ENCODE peak calls at places on chromosomes 3 and 15, in eight cellular contexts. One of them, this sample, is unnamed.

GRCh38 chr15:85377986-85378385 is 2.4 kb upstream of the AKAP13 start:
- ATAC-seq in right cardiac atrium: no peak
- ATAC-seq in lung: no peak
- ATAC-seq in Right ventricle myocardium inferior: no peak
- ATAC-seq in activated CD8-positive, alpha-beta T cell treated with anti-CD3 and anti-CD28 coated beads, Interleukin-2, amount 10 ng/mL, durations not matched to agents 7 days and 5 days: no peak
- ATAC-seq in right lobe of liver: no peak
- ATAC-seq in K562: no peak
- ATAC-seq in aorta: no peak
- ATAC-seq in this sample: no peak

GRCh38 chr3:71931930-71932329 is 147.0 kb upstream of the PROK2 start:
- ATAC-seq in lung: no peak
- ATAC-seq in right cardiac atrium: no peak
- ATAC-seq in activated CD8-positive, alpha-beta T cell treated with anti-CD3 and anti-CD28 coated beads, Interleukin-2, amount 10 ng/mL, durations not matched to agents 7 days and 5 days: no peak
- ATAC-seq in right lobe of liver: no peak
- ATAC-seq in aorta: no peak
- ATAC-seq in K562: no peak
- ATAC-seq in Right ventricle myocardium inferior: no peak
- ATAC-seq in this sample: no peak

GRCh38 chr3:124837065-124837464 is 50.1 kb downstream of the ITGB5 start:
- ATAC-seq in activated CD8-positive, alpha-beta T cell treated with anti-CD3 and anti-CD28 coated beads, Interleukin-2, amount 10 ng/mL, durations not matched to agents 7 days and 5 days: no peak
- ATAC-seq in K562: no peak
- ATAC-seq in right lobe of liver: no peak
- ATAC-seq in right cardiac atrium: peak; percentile 40
- ATAC-seq in Right ventricle myocardium inferior: peak; percentile 14
- ATAC-seq in aorta: peak; percentile 26
- ATAC-seq in lung: no peak
- ATAC-seq in this sample: peak; percentile 26

GRCh38 chr3:12758025-12758830 is 831 bp downstream of the TMEM40 start:
- ATAC-seq in Right ventricle myocardium inferior: peak; percentile 66
- ATAC-seq in activated CD8-positive, alpha-beta T cell treated with anti-CD3 and anti-CD28 coated beads, Interleukin-2, amount 10 ng/mL, durations not matched to agents 7 days and 5 days: no peak
- ATAC-seq in right cardiac atrium: peak; percentile 80
- ATAC-seq in aorta: peak; percentile 64
- ATAC-seq in right lobe of liver: peak; percentile 45
- ATAC-seq in lung: peak; percentile 25
- ATAC-seq in K562: peak; percentile 19
- ATAC-seq in this sample: peak; percentile 80

GRCh38 chr3:115576325-115576724 is 47.0 kb upstream of the GAP43 start:
- ATAC-seq in right lobe of liver: no peak
- ATAC-seq in K562: no peak
- ATAC-seq in Right ventricle myocardium inferior: no peak
- ATAC-seq in right cardiac atrium: no peak
- ATAC-seq in aorta: no peak
- ATAC-seq in activated CD8-positive, alpha-beta T cell treated with anti-CD3 and anti-CD28 coated beads, Interleukin-2, amount 10 ng/mL, durations not matched to agents 7 days and 5 days: no peak
- ATAC-seq in lung: no peak
- ATAC-seq in this sample: no peak

GRCh38 chr3:39779511-39780230 is 29.7 kb upstream of the MYRIP start:
- ATAC-seq in Right ventricle myocardium inferior: no peak
- ATAC-seq in lung: no peak
- ATAC-seq in right cardiac atrium: peak; percentile 50
- ATAC-seq in activated CD8-positive, alpha-beta T cell treated with anti-CD3 and anti-CD28 coated beads, Interleukin-2, amount 10 ng/mL, durations not matched to agents 7 days and 5 days: no peak
- ATAC-seq in aorta: no peak
- ATAC-seq in K562: no peak
- ATAC-seq in right lobe of liver: no peak
- ATAC-seq in this sample: peak; percentile 13

GRCh38 chr15:74270155-74270554 is 34.0 kb downstream of the CCDC33 start:
- ATAC-seq in Right ventricle myocardium inferior: no peak
- ATAC-seq in lung: no peak
- ATAC-seq in activated CD8-positive, alpha-beta T cell treated with anti-CD3 and anti-CD28 coated beads, Interleukin-2, amount 10 ng/mL, durations not matched to agents 7 days and 5 days: no peak
- ATAC-seq in right lobe of liver: no peak
- ATAC-seq in right cardiac atrium: no peak
- ATAC-seq in aorta: no peak
- ATAC-seq in K562: no peak
- ATAC-seq in this sample: no peak

GRCh38 chr3:3296858-3297430 is 117.5 kb upstream of the CRBN start:
- ATAC-seq in lung: no peak
- ATAC-seq in K562: no peak
- ATAC-seq in Right ventricle myocardium inferior: no peak
- ATAC-seq in right cardiac atrium: no peak
- ATAC-seq in activated CD8-positive, alpha-beta T cell treated with anti-CD3 and anti-CD28 coated beads, Interleukin-2, amount 10 ng/mL, durations not matched to agents 7 days and 5 days: peak; percentile 81
- ATAC-seq in aorta: no peak
- ATAC-seq in right lobe of liver: no peak
- ATAC-seq in this sample: no peak

GRCh38 chr15:57344282-57344681 is 32.0 kb upstream of the CGNL1 start:
- ATAC-seq in right cardiac atrium: no peak
- ATAC-seq in aorta: no peak
- ATAC-seq in activated CD8-positive, alpha-beta T cell treated with anti-CD3 and anti-CD28 coated beads, Interleukin-2, amount 10 ng/mL, durations not matched to agents 7 days and 5 days: no peak
- ATAC-seq in Right ventricle myocardium inferior: no peak
- ATAC-seq in lung: no peak
- ATAC-seq in K562: no peak
- ATAC-seq in right lobe of liver: no peak
- ATAC-seq in this sample: no peak

GRCh38 chr15:23566070-23567050 is 886 bp downstream of the MKRN3 start:
- ATAC-seq in Right ventricle myocardium inferior: no peak
- ATAC-seq in activated CD8-positive, alpha-beta T cell treated with anti-CD3 and anti-CD28 coated beads, Interleukin-2, amount 10 ng/mL, durations not matched to agents 7 days and 5 days: peak; percentile 55
- ATAC-seq in aorta: peak; percentile 33
- ATAC-seq in right cardiac atrium: peak; percentile 41
- ATAC-seq in right lobe of liver: no peak
- ATAC-seq in K562: peak; percentile 64
- ATAC-seq in lung: no peak
- ATAC-seq in this sample: no peak

GRCh38 chr15:77627581-77627980 is 5.1 kb downstream of the LINGO1 start:
- ATAC-seq in activated CD8-positive, alpha-beta T cell treated with anti-CD3 and anti-CD28 coated beads, Interleukin-2, amount 10 ng/mL, durations not matched to agents 7 days and 5 days: no peak
- ATAC-seq in aorta: no peak
- ATAC-seq in K562: no peak
- ATAC-seq in right lobe of liver: no peak
- ATAC-seq in right cardiac atrium: no peak
- ATAC-seq in Right ventricle myocardium inferior: no peak
- ATAC-seq in lung: no peak
- ATAC-seq in this sample: no peak

GRCh38 chr3:46880884-46881818 is 3.6 kb downstream of the PTH1R start:
- ATAC-seq in K562: no peak
- ATAC-seq in right lobe of liver: no peak
- ATAC-seq in activated CD8-positive, alpha-beta T cell treated with anti-CD3 and anti-CD28 coated beads, Interleukin-2, amount 10 ng/mL, durations not matched to agents 7 days and 5 days: no peak
- ATAC-seq in aorta: peak; percentile 20
- ATAC-seq in lung: no peak
- ATAC-seq in Right ventricle myocardium inferior: no peak
- ATAC-seq in right cardiac atrium: peak; percentile 2
- ATAC-seq in this sample: peak; percentile 20

GRCh38 chr3:69084326-69084667 is 440 bp upstream of the ARL6IP5 start:
- ATAC-seq in aorta: peak; percentile 49
- ATAC-seq in right lobe of liver: peak; percentile 33
- ATAC-seq in K562: no peak
- ATAC-seq in activated CD8-positive, alpha-beta T cell treated with anti-CD3 and anti-CD28 coated beads, Interleukin-2, amount 10 ng/mL, durations not matched to agents 7 days and 5 days: no peak
- ATAC-seq in lung: no peak
- ATAC-seq in right cardiac atrium: peak; percentile 9
- ATAC-seq in Right ventricle myocardium inferior: peak; percentile 30
- ATAC-seq in this sample: peak; percentile 39

GRCh38 chr3:89278305-89278704 is 170.9 kb downstream of the EPHA3 start:
- ATAC-seq in aorta: no peak
- ATAC-seq in Right ventricle myocardium inferior: no peak
- ATAC-seq in K562: no peak
- ATAC-seq in lung: no peak
- ATAC-seq in right cardiac atrium: no peak
- ATAC-seq in right lobe of liver: no peak
- ATAC-seq in activated CD8-positive, alpha-beta T cell treated with anti-CD3 and anti-CD28 coated beads, Interleukin-2, amount 10 ng/mL, durations not matched to agents 7 days and 5 days: no peak
- ATAC-seq in this sample: no peak

GRCh38 chr3:121794264-121794983 is 40.4 kb downstream of the IQCB1 start:
- ATAC-seq in right lobe of liver: no peak
- ATAC-seq in Right ventricle myocardium inferior: no peak
- ATAC-seq in aorta: no peak
- ATAC-seq in right cardiac atrium: no peak
- ATAC-seq in activated CD8-positive, alpha-beta T cell treated with anti-CD3 and anti-CD28 coated beads, Interleukin-2, amount 10 ng/mL, durations not matched to agents 7 days and 5 days: no peak
- ATAC-seq in lung: no peak
- ATAC-seq in K562: no peak
- ATAC-seq in this sample: no peak

GRCh38 chr3:105504440-105504951 is 137.8 kb downstream of the ALCAM start:
- ATAC-seq in K562: no peak
- ATAC-seq in aorta: no peak
- ATAC-seq in activated CD8-positive, alpha-beta T cell treated with anti-CD3 and anti-CD28 coated beads, Interleukin-2, amount 10 ng/mL, durations not matched to agents 7 days and 5 days: no peak
- ATAC-seq in Right ventricle myocardium inferior: no peak
- ATAC-seq in right cardiac atrium: no peak
- ATAC-seq in right lobe of liver: peak; percentile 18
- ATAC-seq in lung: no peak
- ATAC-seq in this sample: no peak

GRCh38 chr3:48682786-48683185 is 2.9 kb downstream of the NCKIPSD start:
- ATAC-seq in right cardiac atrium: no peak
- ATAC-seq in aorta: no peak
- ATAC-seq in K562: no peak
- ATAC-seq in activated CD8-positive, alpha-beta T cell treated with anti-CD3 and anti-CD28 coated beads, Interleukin-2, amount 10 ng/mL, durations not matched to agents 7 days and 5 days: no peak
- ATAC-seq in right lobe of liver: no peak
- ATAC-seq in Right ventricle myocardium inferior: no peak
- ATAC-seq in lung: no peak
- ATAC-seq in this sample: no peak

GRCh38 chr3:179506792-179507191 is 55.5 kb upstream of the GNB4 start:
- ATAC-seq in Right ventricle myocardium inferior: no peak
- ATAC-seq in activated CD8-positive, alpha-beta T cell treated with anti-CD3 and anti-CD28 coated beads, Interleukin-2, amount 10 ng/mL, durations not matched to agents 7 days and 5 days: no peak
- ATAC-seq in K562: no peak
- ATAC-seq in aorta: no peak
- ATAC-seq in right lobe of liver: no peak
- ATAC-seq in lung: no peak
- ATAC-seq in right cardiac atrium: no peak
- ATAC-seq in this sample: no peak

GRCh38 chr15:58839485-58839884 is 68.4 kb downstream of the MINDY2 start:
- ATAC-seq in right lobe of liver: peak; percentile 56
- ATAC-seq in K562: peak; percentile 82
- ATAC-seq in Right ventricle myocardium inferior: no peak
- ATAC-seq in activated CD8-positive, alpha-beta T cell treated with anti-CD3 and anti-CD28 coated beads, Interleukin-2, amount 10 ng/mL, durations not matched to agents 7 days and 5 days: peak; percentile 67
- ATAC-seq in aorta: no peak
- ATAC-seq in lung: no peak
- ATAC-seq in right cardiac atrium: no peak
- ATAC-seq in this sample: no peak

GRCh38 chr3:172687501-172687900 is 23.4 kb downstream of the NCEH1 start:
- ATAC-seq in activated CD8-positive, alpha-beta T cell treated with anti-CD3 and anti-CD28 coated beads, Interleukin-2, amount 10 ng/mL, durations not matched to agents 7 days and 5 days: no peak
- ATAC-seq in K562: no peak
- ATAC-seq in right cardiac atrium: no peak
- ATAC-seq in lung: no peak
- ATAC-seq in right lobe of liver: no peak
- ATAC-seq in aorta: no peak
- ATAC-seq in Right ventricle myocardium inferior: peak; percentile 34
- ATAC-seq in this sample: no peak

GRCh38 chr3:152269423-152270144 is 855 bp downstream of the MBNL1 start:
- ATAC-seq in aorta: peak; percentile 88
- ATAC-seq in right lobe of liver: peak; percentile 45
- ATAC-seq in activated CD8-positive, alpha-beta T cell treated with anti-CD3 and anti-CD28 coated beads, Interleukin-2, amount 10 ng/mL, durations not matched to agents 7 days and 5 days: peak; percentile 25
- ATAC-seq in Right ventricle myocardium inferior: peak; percentile 84
- ATAC-seq in right cardiac atrium: peak; percentile 89
- ATAC-seq in K562: peak; percentile 46
- ATAC-seq in lung: peak; percentile 74
- ATAC-seq in this sample: peak; percentile 86

GRCh38 chr3:169241928-169242751 is 421.4 kb downstream of the MECOM start:
- ATAC-seq in right lobe of liver: peak; percentile 48
- ATAC-seq in lung: peak; percentile 71
- ATAC-seq in right cardiac atrium: peak; percentile 97
- ATAC-seq in aorta: peak; percentile 74
- ATAC-seq in Right ventricle myocardium inferior: peak; percentile 83
- ATAC-seq in activated CD8-positive, alpha-beta T cell treated with anti-CD3 and anti-CD28 coated beads, Interleukin-2, amount 10 ng/mL, durations not matched to agents 7 days and 5 days: no peak
- ATAC-seq in K562: peak; percentile 57
- ATAC-seq in this sample: peak; percentile 31

GRCh38 chr15:83435202-83435601 is 11.9 kb upstream of the SH3GL3 start:
- ATAC-seq in right lobe of liver: no peak
- ATAC-seq in K562: no peak
- ATAC-seq in Right ventricle myocardium inferior: no peak
- ATAC-seq in right cardiac atrium: no peak
- ATAC-seq in aorta: no peak
- ATAC-seq in lung: no peak
- ATAC-seq in activated CD8-positive, alpha-beta T cell treated with anti-CD3 and anti-CD28 coated beads, Interleukin-2, amount 10 ng/mL, durations not matched to agents 7 days and 5 days: no peak
- ATAC-seq in this sample: no peak

GRCh38 chr3:99410789-99411311 is 227.5 kb upstream of the COL8A1 start:
- ATAC-seq in K562: no peak
- ATAC-seq in activated CD8-positive, alpha-beta T cell treated with anti-CD3 and anti-CD28 coated beads, Interleukin-2, amount 10 ng/mL, durations not matched to agents 7 days and 5 days: no peak
- ATAC-seq in right cardiac atrium: no peak
- ATAC-seq in aorta: no peak
- ATAC-seq in lung: no peak
- ATAC-seq in right lobe of liver: no peak
- ATAC-seq in Right ventricle myocardium inferior: no peak
- ATAC-seq in this sample: no peak

GRCh38 chr3:157166559-157166958 is 6.6 kb upstream of the CCNL1 start:
- ATAC-seq in K562: no peak
- ATAC-seq in activated CD8-positive, alpha-beta T cell treated with anti-CD3 and anti-CD28 coated beads, Interleukin-2, amount 10 ng/mL, durations not matched to agents 7 days and 5 days: no peak
- ATAC-seq in lung: no peak
- ATAC-seq in Right ventricle myocardium inferior: no peak
- ATAC-seq in aorta: no peak
- ATAC-seq in right cardiac atrium: no peak
- ATAC-seq in right lobe of liver: peak; percentile 75
- ATAC-seq in this sample: no peak

GRCh38 chr15:39874890-39875549 is 45.0 kb downstream of the GPR176 start:
- ATAC-seq in aorta: no peak
- ATAC-seq in right cardiac atrium: no peak
- ATAC-seq in lung: no peak
- ATAC-seq in right lobe of liver: peak; percentile 92
- ATAC-seq in activated CD8-positive, alpha-beta T cell treated with anti-CD3 and anti-CD28 coated beads, Interleukin-2, amount 10 ng/mL, durations not matched to agents 7 days and 5 days: no peak
- ATAC-seq in Right ventricle myocardium inferior: no peak
- ATAC-seq in K562: peak; percentile 67
- ATAC-seq in this sample: no peak

GRCh38 chr15:78951841-78952238 is 7.0 kb upstream of the CTSH start:
- ATAC-seq in activated CD8-positive, alpha-beta T cell treated with anti-CD3 and anti-CD28 coated beads, Interleukin-2, amount 10 ng/mL, durations not matched to agents 7 days and 5 days: no peak
- ATAC-seq in Right ventricle myocardium inferior: no peak
- ATAC-seq in lung: peak; percentile 73
- ATAC-seq in aorta: no peak
- ATAC-seq in K562: no peak
- ATAC-seq in right lobe of liver: peak; percentile 86
- ATAC-seq in right cardiac atrium: peak; percentile 62
- ATAC-seq in this sample: no peak

GRCh38 chr15:86494475-86494874 is 414.8 kb downstream of the AGBL1 start:
- ATAC-seq in activated CD8-positive, alpha-beta T cell treated with anti-CD3 and anti-CD28 coated beads, Interleukin-2, amount 10 ng/mL, durations not matched to agents 7 days and 5 days: no peak
- ATAC-seq in lung: no peak
- ATAC-seq in Right ventricle myocardium inferior: no peak
- ATAC-seq in right lobe of liver: no peak
- ATAC-seq in right cardiac atrium: no peak
- ATAC-seq in aorta: no peak
- ATAC-seq in K562: no peak
- ATAC-seq in this sample: no peak

GRCh38 chr15:84633311-84634227 is 20.5 kb downstream of the WDR73 start:
- ATAC-seq in Right ventricle myocardium inferior: peak; percentile 79
- ATAC-seq in lung: peak; percentile 71
- ATAC-seq in right lobe of liver: peak; percentile 60
- ATAC-seq in aorta: peak; percentile 86
- ATAC-seq in right cardiac atrium: peak; percentile 80
- ATAC-seq in K562: peak; percentile 78
- ATAC-seq in activated CD8-positive, alpha-beta T cell treated with anti-CD3 and anti-CD28 coated beads, Interleukin-2, amount 10 ng/mL, durations not matched to agents 7 days and 5 days: peak; percentile 58
- ATAC-seq in this sample: peak; percentile 77

GRCh38 chr3:38177175-38177574 is 11.8 kb downstream of the OXSR1 start:
- ATAC-seq in activated CD8-positive, alpha-beta T cell treated with anti-CD3 and anti-CD28 coated beads, Interleukin-2, amount 10 ng/mL, durations not matched to agents 7 days and 5 days: no peak
- ATAC-seq in lung: no peak
- ATAC-seq in right cardiac atrium: no peak
- ATAC-seq in right lobe of liver: no peak
- ATAC-seq in Right ventricle myocardium inferior: no peak
- ATAC-seq in K562: no peak
- ATAC-seq in aorta: no peak
- ATAC-seq in this sample: no peak

GRCh38 chr3:109155828-109156227 is 19.3 kb downstream of the C3orf85 start:
- ATAC-seq in K562: no peak
- ATAC-seq in aorta: no peak
- ATAC-seq in right lobe of liver: peak; percentile 90
- ATAC-seq in right cardiac atrium: no peak
- ATAC-seq in Right ventricle myocardium inferior: no peak
- ATAC-seq in activated CD8-positive, alpha-beta T cell treated with anti-CD3 and anti-CD28 coated beads, Interleukin-2, amount 10 ng/mL, durations not matched to agents 7 days and 5 days: no peak
- ATAC-seq in lung: no peak
- ATAC-seq in this sample: no peak

GRCh38 chr3:51962854-51963530 is 4.3 kb downstream of the PCBP4 start:
- ATAC-seq in right lobe of liver: no peak
- ATAC-seq in K562: no peak
- ATAC-seq in Right ventricle myocardium inferior: no peak
- ATAC-seq in lung: no peak
- ATAC-seq in aorta: no peak
- ATAC-seq in activated CD8-positive, alpha-beta T cell treated with anti-CD3 and anti-CD28 coated beads, Interleukin-2, amount 10 ng/mL, durations not matched to agents 7 days and 5 days: no peak
- ATAC-seq in right cardiac atrium: no peak
- ATAC-seq in this sample: no peak

GRCh38 chr3:64174328-64174727 is 50.9 kb downstream of the PRICKLE2 start:
- ATAC-seq in Right ventricle myocardium inferior: no peak
- ATAC-seq in activated CD8-positive, alpha-beta T cell treated with anti-CD3 and anti-CD28 coated beads, Interleukin-2, amount 10 ng/mL, durations not matched to agents 7 days and 5 days: no peak
- ATAC-seq in lung: no peak
- ATAC-seq in aorta: no peak
- ATAC-seq in right cardiac atrium: no peak
- ATAC-seq in right lobe of liver: no peak
- ATAC-seq in K562: no peak
- ATAC-seq in this sample: no peak

GRCh38 chr15:77840962-77841361 is 208.2 kb upstream of the LINGO1 start:
- ATAC-seq in K562: no peak
- ATAC-seq in aorta: no peak
- ATAC-seq in right cardiac atrium: no peak
- ATAC-seq in activated CD8-positive, alpha-beta T cell treated with anti-CD3 and anti-CD28 coated beads, Interleukin-2, amount 10 ng/mL, durations not matched to agents 7 days and 5 days: no peak
- ATAC-seq in Right ventricle myocardium inferior: no peak
- ATAC-seq in right lobe of liver: no peak
- ATAC-seq in lung: peak; percentile 65
- ATAC-seq in this sample: no peak

This sample was measured in gastroesophageal sphincter.